ENCODE peak calls at places on chromosome 3, in four cellular contexts. U is nephron progenitor cell, K is colonic mucosa, D is uterus. C is an unnamed sample.

GRCh38 chr3:99504258-99504657 is 134.1 kb upstream of the COL8A1 start:
- DNase-seq in U (no peak), K (no peak), D (no peak), C (no peak)

GRCh38 chr3:108089544-108089943 is 1.3 kb downstream of the CD47 start:
- DNase-seq in K (no peak), D (no peak), U (no peak), C (no peak)

GRCh38 chr3:172087827-172088580 is 48.6 kb downstream of the FNDC3B start:
- DNase-seq in K (peak), D (no peak), U (no peak), C (no peak)

GRCh38 chr3:195063596-195064193 is 207.3 kb downstream of the XXYLT1 start:
- DNase-seq in K (peak), D (no peak), U (no peak), C (no peak)

GRCh38 chr3:53159415-53160135 is 1.4 kb upstream of the PRKCD start:
- DNase-seq in D (no peak), K (peak), U (peak), C (no peak)

GRCh38 chr3:182621435-182622240 is 171.7 kb upstream of the ATP11B start:
- DNase-seq in U (no peak), D (no peak), K (no peak), C (no peak)

GRCh38 chr3:153577059-153577736 is 415.2 kb downstream of the RAP2B start:
- DNase-seq in U (no peak), D (no peak), K (no peak), C (no peak)

GRCh38 chr3:156142649-156143048 is 22.3 kb downstream of the KCNAB1 start:
- DNase-seq in D (no peak), U (no peak), K (no peak), C (no peak)

GRCh38 chr3:169659858-169660614 is 3.5 kb downstream of the MECOM start:
- DNase-seq in U (no peak), K (no peak), D (no peak), C (no peak)

GRCh38 chr3:123663977-123664376 is 79.1 kb upstream of the HACD2 start:
- DNase-seq in U (no peak), D (no peak), K (no peak), C (no peak)

GRCh38 chr3:23174426-23175039 is 28.6 kb upstream of the UBE2E2 start:
- DNase-seq in U (peak), K (no peak), D (no peak), C (peak)

GRCh38 chr3:188037116-188037718 is 116.7 kb upstream of the LPP start:
- DNase-seq in K (peak), D (no peak), U (peak), C (no peak)
- TF ChIP-seq CTCF in K (peak), D (peak), U (peak), C (no peak)

GRCh38 chr3:151377768-151378385 is 6.7 kb downstream of the P2RY12 start:
- DNase-seq in U (no peak), K (no peak), D (no peak), C (no peak)
- TF ChIP-seq CTCF in U (no peak), K (no peak), D (no peak), C (no peak)

DNA sequence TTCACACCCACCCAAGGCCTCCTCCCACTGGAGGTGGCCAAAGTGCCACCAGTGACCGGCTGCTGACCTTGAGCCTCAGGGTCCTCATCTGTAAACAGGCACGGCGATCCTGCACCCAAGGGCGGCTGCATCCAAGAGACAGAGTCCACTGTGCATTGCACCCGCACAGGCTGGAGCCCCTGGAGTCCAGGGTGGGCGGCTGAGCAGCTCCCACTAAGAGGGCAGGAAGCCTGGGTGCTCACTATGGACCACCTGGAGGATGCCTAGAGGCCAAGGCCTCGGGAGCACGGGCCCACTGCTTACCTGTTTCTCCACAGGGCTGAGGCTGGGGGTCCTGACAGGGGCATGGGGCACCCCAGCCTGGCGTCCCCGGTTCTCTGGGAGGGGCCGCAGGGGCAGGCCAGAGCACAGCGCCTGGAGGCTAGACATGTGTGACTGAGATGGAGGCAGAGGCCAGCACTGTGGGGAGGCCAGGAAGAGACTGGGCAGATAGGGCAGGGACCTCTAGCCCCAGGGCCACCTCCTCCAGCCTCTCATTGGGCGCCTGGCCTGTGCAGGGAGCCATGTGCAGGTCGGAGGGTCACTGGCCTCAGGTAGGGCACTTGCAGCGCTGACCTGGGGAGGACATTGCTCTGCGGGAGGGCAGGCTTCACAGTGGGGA is at the start of gene UROC1:
- DNase-seq in U (no peak), D (no peak), K (no peak), C (peak)
- TF ChIP-seq CTCF in U (no peak), D (no peak), K (no peak), C (no peak)

GRCh38 chr3:189822726-189823125 is 191.5 kb downstream of the TP63 start:
- DNase-seq in D (no peak), K (no peak), U (no peak), C (no peak)
- TF ChIP-seq CTCF in D (no peak), K (no peak), U (no peak), C (no peak)

GRCh38 chr3:187186375-187186774 is 10.9 kb upstream of the RTP1 start:
- DNase-seq in K (no peak), D (no peak), U (no peak), C (no peak)

GRCh38 chr3:187185759-187186158 is 11.5 kb upstream of the RTP1 start:
- DNase-seq in D (no peak), U (no peak), K (no peak), C (no peak)

GRCh38 chr3:187181454-187182170 is 15.7 kb upstream of the RTP1 start:
- DNase-seq in K (no peak), D (no peak), U (no peak), C (no peak)

GRCh38 chr3:187183210-187183862 is 13.9 kb upstream of the RTP1 start:
- DNase-seq in K (no peak), U (no peak), D (no peak), C (no peak)

DNA sequence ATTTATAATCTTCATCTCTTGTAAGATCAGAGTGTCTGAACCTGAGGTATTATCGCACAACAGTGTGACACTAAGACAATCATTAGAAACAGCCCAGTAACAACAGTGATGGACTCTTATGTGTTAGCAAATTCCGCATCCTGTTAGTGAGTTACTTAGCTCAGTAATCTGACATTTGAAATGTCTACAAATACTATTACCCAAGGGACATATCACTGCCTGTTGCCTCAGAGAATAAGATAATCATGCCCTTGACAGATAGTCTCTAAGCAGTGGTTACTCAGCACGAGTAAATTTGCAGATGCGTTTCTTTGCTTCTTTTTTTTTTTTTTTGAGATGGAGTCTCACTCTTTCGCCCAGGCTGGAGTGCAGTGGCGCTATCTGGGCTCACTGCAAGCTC is 13.4 kb upstream of the RTP1 start:
- DNase-seq in D (no peak), U (no peak), K (no peak), C (no peak)
- TF ChIP-seq CTCF in D (no peak), U (no peak), K (no peak), C (no peak)

GRCh38 chr3:148950806-148951205 is 40.5 kb upstream of the GYG1 start:
- DNase-seq in D (no peak), K (no peak), U (no peak), C (no peak)
- TF ChIP-seq CTCF in D (no peak), K (no peak), U (no peak), C (no peak)

DNA sequence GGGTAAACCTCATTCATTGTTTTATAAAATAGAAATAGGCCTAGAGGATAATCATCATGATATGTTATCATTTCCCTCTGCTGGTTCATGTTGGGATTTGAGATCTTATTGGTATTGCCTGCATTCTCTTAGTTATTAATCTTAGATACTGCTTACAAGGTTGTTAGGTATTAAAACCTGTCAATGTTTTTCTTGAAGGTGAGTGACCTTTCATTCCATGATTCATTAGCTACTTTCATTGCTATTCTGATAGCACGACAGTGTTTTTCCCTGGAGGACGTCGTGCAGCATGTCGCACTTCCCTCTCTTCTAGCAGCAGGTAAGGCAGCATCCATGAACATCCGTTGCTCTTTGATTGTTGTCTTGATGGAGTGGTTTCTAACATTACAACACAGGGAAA is 17.1 kb downstream of the P2RY12 start:
- DNase-seq in U (no peak), D (no peak), K (no peak), C (no peak)
- TF ChIP-seq CTCF in U (no peak), D (no peak), K (no peak), C (no peak)

GRCh38 chr3:160163259-160163878 is 61.9 kb upstream of the C3orf80 start:
- DNase-seq in U (no peak), D (no peak), K (no peak), C (no peak)
- TF ChIP-seq CTCF in U (peak), D (peak), K (peak), C (no peak)

GRCh38 chr3:15659254-15659975 is 57.9 kb downstream of the BTD start:
- DNase-seq in U (no peak), K (no peak), D (no peak), C (no peak)
- TF ChIP-seq CTCF in U (no peak), K (no peak), D (no peak), C (no peak)

GRCh38 chr3:9404680-9405079 is 7.3 kb downstream of the SETD5 start:
- DNase-seq in K (no peak), U (no peak), D (no peak), C (no peak)
- TF ChIP-seq CTCF in K (no peak), U (no peak), D (no peak), C (no peak)

C was measured in glutamatergic neuron.